ENCODE peak calls at places on chromosomes 4 and X, in seven cellular contexts. Y is transverse colon; E is IMR-90; D is effector memory CD4-positive, alpha-beta T cell; F is right lobe of liver; K is sigmoid colon; L is GM23248. J is an unnamed sample.
A peak's percentile ranks its signal among the peaks of the same experiment; 100 is the strongest.

GRCh38 chr4:151202851-151203455 is 74.0 kb upstream of the PRSS48 start:
- DNase-seq in D (no peak), L (no peak), Y (no peak), E (peak; percentile 14), K (no peak), F (no peak), J (no peak)

GRCh38 chrX:48958635-48959094 is 1.3 kb upstream of the OTUD5 start:
- DNase-seq in K (peak; percentile 82), L (peak; percentile 86), D (peak; percentile 1), Y (peak; percentile 47), E (peak; percentile 66), F (peak; percentile 37), J (peak; percentile 30)

GRCh38 chr4:4524364-4524763 is 17.5 kb downstream of the STX18 start:
- DNase-seq in L (peak; percentile 27), D (peak; percentile 18), E (peak; percentile 11), Y (no peak), K (no peak), F (no peak), J (no peak)

GRCh38 chrX:57918750-57919436 is 8.6 kb upstream of the ZXDA start:
- DNase-seq in L (peak; percentile 55), D (no peak), E (peak; percentile 17), F (no peak), Y (peak; percentile 27), K (no peak), J (no peak)

GRCh38 chrX:17412692-17413091 is 37.7 kb downstream of the NHS start:
- DNase-seq in D (no peak), F (no peak), K (no peak), E (peak; percentile 87), Y (no peak), L (peak; percentile 81), J (no peak)

GRCh38 chrX:23694606-23695005 is 27.3 kb downstream of the PRDX4 start:
- DNase-seq in F (peak; percentile 56), K (peak; percentile 82), E (peak; percentile 57), L (peak; percentile 71), D (no peak), Y (peak; percentile 55), J (peak; percentile 37)

GRCh38 chr4:87209696-87210095 is 10.7 kb downstream of the KLHL8 start:
- DNase-seq in K (peak; percentile 75), L (peak; percentile 66), E (no peak), F (peak; percentile 57), D (no peak), Y (peak; percentile 35), J (no peak)

GRCh38 chr4:20603671-20604313 is 96.5 kb upstream of the PACRGL start:
- DNase-seq in Y (no peak), E (peak; percentile 83), D (no peak), K (no peak), F (no peak), L (peak; percentile 73), J (no peak)

GRCh38 chr4:55906999-55907398 is 41.7 kb upstream of the CEP135 start:
- DNase-seq in E (peak; percentile 22), L (peak; percentile 45), F (no peak), Y (no peak), D (no peak), K (no peak), J (no peak)

GRCh38 chr4:34200535-34200934 is 2043.8 kb downstream of the ARAP2 start:
- DNase-seq in D (no peak), F (peak; percentile 41), L (no peak), K (no peak), Y (no peak), E (no peak), J (no peak)

GRCh38 chrX:149825424-149825823 is 43.7 kb downstream of the MAGEA9 start:
- DNase-seq in D (no peak), K (no peak), L (peak; percentile 12), E (no peak), F (peak; percentile 31), Y (peak; percentile 14), J (peak; percentile 58)

GRCh38 chr4:118898684-118899138 is 10.1 kb downstream of the SYNPO2 start:
- DNase-seq in D (no peak), Y (no peak), L (peak; percentile 43), F (no peak), E (no peak), K (peak; percentile 81), J (no peak)

GRCh38 chrX:53048169-53049126 is at the start of gene GPR173:
- DNase-seq in D (no peak), E (peak; percentile 66), L (peak; percentile 64), F (no peak), Y (peak; percentile 21), K (peak; percentile 76), J (peak; percentile 67)

GRCh38 chr4:177064724-177065394 is 244.8 kb upstream of the NEIL3 start:
- DNase-seq in L (no peak), E (no peak), F (no peak), D (no peak), K (no peak), Y (no peak), J (no peak)

GRCh38 chr4:966266-967112 is 6.9 kb downstream of the DGKQ start:
- DNase-seq in E (no peak), Y (no peak), L (no peak), K (no peak), D (no peak), F (peak; percentile 15), J (no peak)

GRCh38 chr4:82217986-82218715 is 155.6 kb downstream of the HNRNPD start:
- DNase-seq in L (peak; percentile 28), E (no peak), D (no peak), K (no peak), F (no peak), Y (no peak), J (peak; percentile 22)

GRCh38 chrX:776061-776460 is 145.5 kb downstream of the SHOX start:
- DNase-seq in L (no peak), D (no peak), Y (no peak), F (no peak), E (no peak), K (no peak), J (no peak)

GRCh38 chrX:71365356-71365875 is 741 bp upstream of the TAF1 start:
- DNase-seq in Y (no peak), E (no peak), F (no peak), K (no peak), L (no peak), D (no peak), J (no peak)

GRCh38 chr4:89765966-89766365 is 71.0 kb downstream of the SNCA start:
- DNase-seq in E (peak; percentile 63), K (no peak), L (peak; percentile 68), Y (no peak), F (no peak), D (no peak), J (no peak)

GRCh38 chrX:119899125-119899524 is 3.4 kb downstream of the AKAP14 start:
- DNase-seq in D (no peak), E (no peak), L (peak; percentile 12), F (no peak), K (no peak), Y (peak; percentile 10), J (no peak)

GRCh38 chrX:76109654-76110053 is 63.2 kb upstream of the PBDC1 start:
- DNase-seq in K (no peak), F (no peak), E (no peak), L (no peak), D (no peak), Y (no peak), J (no peak)

GRCh38 chr4:79046191-79046590 is 107.0 kb upstream of the PAQR3 start:
- DNase-seq in K (no peak), F (no peak), Y (no peak), E (no peak), D (no peak), L (no peak), J (no peak)

GRCh38 chr4:56728512-56728911 is 47.4 kb upstream of the HOPX start:
- DNase-seq in K (peak; percentile 96), D (no peak), E (peak; percentile 92), L (peak; percentile 83), F (no peak), Y (peak; percentile 91), J (no peak)

DNA sequence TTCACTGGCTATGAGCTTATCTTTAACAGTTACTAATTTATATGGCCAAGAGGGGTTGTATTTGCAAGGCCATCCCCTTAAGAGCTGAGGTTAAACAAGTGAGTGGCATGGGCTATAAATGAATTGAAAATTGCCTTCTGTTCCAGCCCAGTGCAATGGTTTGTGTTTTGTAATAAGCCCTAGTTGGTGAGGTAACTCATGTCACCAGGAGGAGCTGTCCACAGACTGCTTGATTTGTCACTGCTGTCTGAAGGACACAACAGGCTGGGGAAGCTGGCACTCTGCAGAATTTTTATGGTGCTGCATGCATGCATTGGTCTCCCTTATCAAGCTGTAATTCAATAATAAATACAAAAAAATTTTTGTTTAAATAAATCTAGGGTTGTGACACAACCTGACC is 223.8 kb downstream of the IL1RAPL2 start:
- DNase-seq in L (no peak), K (no peak), Y (no peak), D (no peak), F (no peak), E (no peak), J (no peak)
- H3K27ac ChIP-seq in L (no peak overlapping the region), K (no peak overlapping the region), Y (no peak overlapping the region), D (no peak overlapping the region), F (no peak overlapping the region), E (no peak overlapping the region), J (no peak overlapping the region)

GRCh38 chrX:155534800-155535199 is 76.4 kb upstream of the F8A3 start:
- DNase-seq in Y (no peak), D (no peak), F (no peak), E (no peak), K (no peak), L (no peak), J (no peak)
- H3K9me3 ChIP-seq in Y (no peaks in the 10 kb centered on the region), D (no peaks in the 10 kb centered on the region), F (no peaks in the 10 kb centered on the region), E (no peaks in the 10 kb centered on the region), K (no peaks in the 10 kb centered on the region), L (no peaks in the 10 kb centered on the region), J (no peaks in the 10 kb centered on the region)

DNA sequence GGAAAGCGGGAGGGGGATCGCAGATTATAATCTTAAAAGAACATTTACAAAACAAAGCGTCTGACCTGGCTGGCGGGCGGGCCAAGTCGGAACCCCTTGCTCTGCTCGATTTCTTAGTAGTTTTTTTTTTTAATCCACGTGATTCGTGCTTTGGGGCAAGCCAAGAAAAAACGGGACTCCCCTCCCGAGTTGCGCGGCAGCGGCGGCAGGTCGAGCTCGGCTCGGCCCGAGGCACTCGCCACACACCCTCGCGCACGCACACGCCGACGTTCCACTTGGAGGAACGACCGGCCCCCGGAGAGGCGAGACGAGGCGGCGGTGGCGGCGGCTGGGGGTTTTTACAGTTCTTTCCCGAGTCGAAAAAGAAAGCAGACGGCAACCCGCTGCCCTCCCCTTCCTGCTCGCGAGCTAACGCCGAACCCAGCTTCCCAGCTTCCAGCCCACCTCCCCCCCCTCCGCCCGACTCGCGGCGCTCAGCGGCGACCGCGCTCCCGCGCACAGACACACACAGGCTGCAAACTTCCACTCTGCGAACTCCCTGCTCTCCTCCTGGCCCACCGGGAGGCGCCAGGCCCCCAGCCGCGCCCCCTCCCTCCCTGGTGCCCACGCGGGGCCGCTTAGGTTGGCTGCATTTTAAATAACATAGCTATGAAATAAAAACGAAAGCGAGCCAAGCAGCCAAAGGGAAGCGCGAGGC is 1.2 kb downstream of the BCOR start:
- DNase-seq in K (peak; percentile 79), E (peak; percentile 45), Y (peak; percentile 61), D (peak; percentile 66), F (peak; percentile 65), L (peak; percentile 64), J (no peak)
- H3K27ac ChIP-seq in K (peak overlapping the region; percentile 95), E (peak overlapping the region; percentile 70), Y (peak overlapping the region; percentile 95), D (peak overlapping the region; percentile 80), F (peak overlapping the region; percentile 87), L (peak overlapping the region; percentile 70), J (peak overlapping the region; percentile 86)

DNA sequence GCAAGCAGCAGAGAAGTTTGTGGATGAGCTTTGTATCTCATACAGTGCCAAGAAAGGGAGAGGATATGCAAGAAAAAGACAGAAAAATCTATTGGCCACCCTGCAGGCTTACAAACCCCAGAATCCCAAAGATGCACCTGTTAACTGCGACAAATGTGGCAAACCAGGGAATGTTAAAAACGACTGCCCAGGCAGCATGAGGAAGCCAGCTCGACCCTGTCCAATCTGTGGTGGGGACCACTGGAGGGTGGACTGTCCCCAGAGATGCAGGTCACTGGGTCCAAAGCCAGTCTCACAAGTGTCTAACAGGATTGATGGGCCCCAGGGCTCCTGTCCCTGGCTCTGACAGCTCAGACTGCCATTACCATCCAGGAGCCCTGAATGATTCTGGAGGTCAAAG is 12.9 kb upstream of the COL25A1 start:
- DNase-seq in D (no peak), F (no peak), Y (no peak), E (no peak), K (no peak), L (no peak), J (no peak)
- H3K9me3 ChIP-seq in D (no peaks in the 10 kb centered on the region), F (peaks cover 2% of the 10 kb centered on the region), Y (peaks cover 3% of the 10 kb centered on the region), E (peaks cover 3% of the 10 kb centered on the region), K (no peaks in the 10 kb centered on the region), L (no peaks in the 10 kb centered on the region), J (peaks cover 8% of the 10 kb centered on the region)